ENCODE peak calls at places on chromosomes 7 and 10, in four cellular contexts. Q is GM12878, H is H1, U is HepG2. K is an unnamed sample.

GRCh38 chr7:144407266-144407931 is 3.9 kb upstream of the NOBOX start:
- DNase-seq in H (no peak), U (no peak), Q (no peak), K (no peak)

GRCh38 chr7:139618482-139619366 is 95.2 kb downstream of the CLEC2L start:
- DNase-seq in U (peak; percentile 35), H (no peak), Q (no peak), K (peak; percentile 48)

GRCh38 chr7:29087840-29088169 is 58.5 kb downstream of the CPVL start:
- DNase-seq in Q (no peak), H (no peak), U (no peak), K (no peak)

GRCh38 chr10:59991117-59991516 is 84.8 kb upstream of the CCDC6 start:
- DNase-seq in Q (no peak), U (no peak), H (no peak), K (no peak)

GRCh38 chr10:12806228-12807095 is 195.1 kb downstream of the CCDC3 start:
- DNase-seq in Q (no peak), H (no peak), U (no peak), K (peak; percentile 36)

GRCh38 chr10:22541900-22542299 is 172.5 kb downstream of the PIP4K2A start:
- DNase-seq in U (no peak), Q (no peak), H (no peak), K (no peak)

GRCh38 chr10:23556727-23557440 is 118.0 kb downstream of the OTUD1 start:
- DNase-seq in H (no peak), U (no peak), Q (no peak), K (no peak)

GRCh38 chr7:82506702-82507101 is 63.1 kb upstream of the CACNA2D1 start:
- DNase-seq in H (no peak), U (no peak), Q (no peak), K (no peak)

GRCh38 chr7:36116347-36117200 is 36.5 kb upstream of the EEPD1 start:
- DNase-seq in U (peak; percentile 67), Q (no peak), H (no peak), K (no peak)

GRCh38 chr7:81140206-81140605 is 221.4 kb upstream of the SEMA3C start:
- DNase-seq in U (peak; percentile 21), H (no peak), Q (no peak), K (no peak)

GRCh38 chr7:14999331-14999730 is 96.8 kb upstream of the DGKB start:
- DNase-seq in H (no peak), Q (no peak), U (no peak), K (no peak)

GRCh38 chr7:30116771-30117170 is 18.0 kb upstream of the MTURN start:
- DNase-seq in Q (no peak), U (no peak), H (no peak), K (no peak)

GRCh38 chr10:62993121-62993520 is 140.0 kb upstream of the NRBF2 start:
- DNase-seq in H (no peak), U (no peak), Q (no peak), K (no peak)

GRCh38 chr7:36967387-36967786 is 243.1 kb upstream of the AOAH start:
- DNase-seq in Q (no peak), U (peak; percentile 79), H (peak; percentile 47), K (peak; percentile 79)

GRCh38 chr7:114539575-114539974 is 125.0 kb downstream of the FOXP2 start:
- DNase-seq in Q (no peak), U (peak; percentile 12), H (no peak), K (no peak)

GRCh38 chr7:95430864-95431263 is 4.0 kb downstream of the PON2 start:
- DNase-seq in Q (no peak), U (peak; percentile 91), H (no peak), K (no peak)

DNA sequence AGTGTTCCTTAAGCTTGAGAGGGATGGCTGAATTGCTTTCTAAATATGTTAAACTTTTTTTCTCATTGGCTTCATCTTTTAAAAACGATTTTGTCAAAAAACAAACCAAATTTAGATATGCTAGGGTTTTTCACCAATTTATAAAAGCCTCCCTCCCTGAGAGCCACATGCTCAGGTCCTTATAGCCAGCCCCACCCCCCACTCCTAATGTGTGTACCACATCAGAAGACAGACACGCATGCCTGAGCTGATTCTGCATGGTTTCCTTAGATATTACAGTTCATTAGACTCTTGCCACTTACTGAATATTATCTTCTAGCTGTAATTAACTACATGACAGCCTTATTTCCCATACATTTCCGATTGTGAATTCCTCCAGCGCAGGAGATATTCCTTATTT is 2.0 kb downstream of the CUL1 start:
- DNase-seq in Q (no peak), H (no peak), U (no peak), K (peak; percentile 50)
- TF ChIP-seq TCF12 in Q (no peak), H (no peak), U (no peak), K (no peak)

DNA sequence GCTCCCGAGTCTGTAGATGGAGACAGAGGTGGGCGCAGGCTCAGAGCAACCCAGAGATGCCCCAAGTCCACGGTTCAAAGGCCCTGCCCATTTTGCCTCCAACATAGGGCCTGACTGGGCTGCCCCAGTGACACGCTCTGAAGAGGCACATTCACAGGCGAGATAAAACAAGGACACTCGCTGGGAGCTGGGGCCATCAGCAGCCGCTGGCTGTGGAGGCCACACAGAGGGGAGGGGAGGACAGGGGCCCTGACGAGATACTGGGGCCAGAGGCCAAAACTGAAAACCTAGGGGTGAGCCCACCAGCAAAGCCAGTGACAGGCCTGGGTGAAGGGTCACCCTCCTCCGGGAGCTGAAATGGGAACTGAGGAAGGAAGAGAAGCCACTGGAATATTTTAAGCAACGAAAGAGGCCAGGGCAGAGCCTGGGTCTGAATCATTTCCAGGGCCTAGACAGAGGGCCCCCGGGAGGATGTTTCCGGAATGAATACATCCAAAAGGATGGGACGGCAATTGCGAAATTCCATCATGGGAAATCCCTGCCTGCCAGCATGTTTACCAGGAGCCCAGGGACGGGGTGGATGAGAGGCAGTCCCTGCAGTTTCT is 28.8 kb upstream of the HSPA12A start:
- DNase-seq in H (no peak), U (peak; percentile 80), Q (no peak), K (no peak)
- TF ChIP-seq SIN3A in H (no peak), U (no peak), Q (no peak), K (no peak)

DNA sequence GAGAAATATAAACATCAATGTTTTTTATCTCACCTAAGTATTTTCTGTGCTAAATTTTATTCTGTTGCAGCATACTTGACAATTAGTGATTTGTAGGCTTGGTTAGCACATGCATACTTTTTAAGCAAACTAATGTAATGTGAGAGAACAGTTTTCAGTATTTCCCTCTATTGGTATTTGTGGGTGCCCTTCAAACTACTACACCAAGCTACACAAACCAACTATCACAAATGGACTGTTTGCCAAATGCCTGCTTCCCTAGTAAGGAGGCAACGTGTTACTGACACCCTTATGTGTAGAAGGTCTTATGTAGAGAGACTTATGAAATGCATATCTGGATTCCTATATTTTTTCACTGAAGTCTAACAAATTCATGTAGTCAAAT is 98.4 kb upstream of the FZD1 start:
- DNase-seq in U (no peak), Q (no peak), H (no peak), K (no peak)
- TF ChIP-seq TCF12 in U (no peak), Q (no peak), H (no peak), K (no peak)

GRCh38 chr7:50306491-50307367 is 2.2 kb downstream of the IKZF1 start:
- DNase-seq in U (no peak), H (no peak), Q (no peak), K (no peak)

GRCh38 chr7:50305697-50306300 is 1.3 kb downstream of the IKZF1 start:
- DNase-seq in U (no peak), H (no peak), Q (no peak), K (no peak)

GRCh38 chr7:50304158-50304910 is at the start of gene IKZF1:
- DNase-seq in U (no peak), Q (no peak), H (no peak), K (peak; percentile 66)

GRCh38 chr7:50303894-50304157 is 690 bp upstream of the IKZF1 start:
- DNase-seq in H (no peak), Q (no peak), U (no peak), K (peak; percentile 65)

GRCh38 chr7:50304911-50305621 is 550 bp downstream of the IKZF1 start:
- DNase-seq in Q (no peak), U (no peak), H (no peak), K (peak; percentile 25)
- TF ChIP-seq SIN3A in Q (no peak), U (no peak), H (no peak), K (no peak)

GRCh38 chr10:325282-325681 is 190.0 kb downstream of the ZMYND11 start:
- DNase-seq in Q (no peak), U (no peak), H (no peak), K (no peak)
- TF ChIP-seq TCF12 in Q (no peak), U (no peak), H (no peak), K (no peak)

GRCh38 chr10:21372651-21373410 is 152.7 kb downstream of the SKIDA1 start:
- DNase-seq in Q (peak; percentile 50), U (no peak), H (no peak), K (peak; percentile 30)
- TF ChIP-seq SIN3A in Q (no peak), U (no peak), H (no peak), K (no peak)

GRCh38 chr10:33235271-33235884 is 99.1 kb downstream of the NRP1 start:
- DNase-seq in Q (no peak), H (no peak), U (no peak), K (peak; percentile 21)
- TF ChIP-seq TCF12 in Q (no peak), H (no peak), U (no peak), K (peak; percentile 32)

GRCh38 chr10:114260366-114260765 is 21.3 kb downstream of the VWA2 start:
- DNase-seq in U (no peak), H (no peak), Q (no peak), K (no peak)

GRCh38 chr10:114256822-114257221 is 17.8 kb downstream of the VWA2 start:
- DNase-seq in U (no peak), H (no peak), Q (no peak), K (no peak)

GRCh38 chr10:114257488-114257887 is 18.4 kb downstream of the VWA2 start:
- DNase-seq in H (no peak), U (no peak), Q (no peak), K (no peak)

GRCh38 chr10:114259825-114260224 is 20.8 kb downstream of the VWA2 start:
- DNase-seq in Q (no peak), H (no peak), U (no peak), K (no peak)

GRCh38 chr10:114258274-114258840 is 19.3 kb downstream of the VWA2 start:
- DNase-seq in Q (no peak), U (no peak), H (no peak), K (no peak)
- TF ChIP-seq SIN3A in Q (no peak), U (no peak), H (no peak), K (no peak)

GRCh38 chr7:101686030-101686429 is 56.9 kb upstream of the MYL10 start:
- DNase-seq in H (no peak), Q (no peak), U (no peak), K (no peak)
- TF ChIP-seq TCF12 in H (no peak), Q (no peak), U (no peak), K (no peak)

DNA sequence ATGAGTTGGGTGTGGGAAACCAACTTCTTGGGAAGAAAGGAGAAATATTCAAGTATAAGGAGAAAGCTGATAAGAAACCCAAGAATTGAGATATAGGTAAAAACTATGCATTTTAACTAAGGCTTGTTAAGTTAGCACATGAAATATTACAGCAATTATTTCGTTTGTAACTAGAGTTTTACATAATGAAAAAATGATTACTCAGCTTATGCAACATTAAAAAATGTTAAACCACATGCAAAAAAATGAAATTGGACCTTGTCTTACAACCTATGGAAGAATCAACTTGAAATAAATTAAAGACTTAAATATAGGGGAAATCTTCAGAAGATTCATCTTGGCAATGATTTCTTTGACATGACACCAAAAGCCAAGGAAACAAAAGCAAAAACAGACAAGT is 183.2 kb downstream of the CDCA7L start:
- DNase-seq in H (no peak), U (no peak), Q (no peak), K (no peak)
- TF ChIP-seq SIN3A in H (no peak), U (no peak), Q (no peak), K (no peak)

K was measured in SK-N-SH.